ENCODE peak calls at places on chromosome 11, in six cellular contexts. L is AG10803, P is left ventricle myocardium inferior, V is GM12865, O is AG09319, Q is neural crest cell. F is an unnamed sample.

GRCh38 chr11:4090258-4090657 is 4.3 kb upstream of the RRM1 start:
- DNase-seq in L (no peak), P (no peak), V (no peak), O (no peak), Q (no peak), F (no peak)

GRCh38 chr11:65468874-65469333 is 29.9 kb upstream of the MALAT1 start:
- DNase-seq in L (peak; percentile 19), P (peak; percentile 54), V (peak; percentile 90), O (no peak), Q (no peak), F (peak; percentile 58)

GRCh38 chr11:15170170-15170569 is 55.4 kb downstream of the INSC start:
- DNase-seq in L (no peak), P (no peak), V (no peak), O (no peak), Q (no peak), F (no peak)

GRCh38 chr11:66851698-66852465 is 5.0 kb upstream of the LRFN4 start:
- DNase-seq in L (no peak), P (no peak), V (peak; percentile 48), O (no peak), Q (no peak), F (no peak)

GRCh38 chr11:118086913-118087768 is at the start of gene SMIM35:
- DNase-seq in L (no peak), P (no peak), V (no peak), O (no peak), Q (no peak), F (no peak)

GRCh38 chr11:93740802-93741093 is 547 bp downstream of the TAF1D start:
- DNase-seq in L (peak; percentile 68), P (peak; percentile 48), V (peak; percentile 85), O (no peak), Q (peak; percentile 22), F (peak; percentile 37)

GRCh38 chr11:6531267-6531752 is 34.2 kb downstream of the DNHD1 start:
- DNase-seq in L (peak; percentile 48), P (no peak), V (peak; percentile 49), O (peak; percentile 16), Q (peak; percentile 28), F (no peak)

GRCh38 chr11:134477486-134477885 is 65.4 kb upstream of the B3GAT1 start:
- DNase-seq in L (no peak), P (no peak), V (no peak), O (no peak), Q (no peak), F (no peak)

GRCh38 chr11:9263840-9264380 is 1.2 kb downstream of the DENND5A start:
- DNase-seq in L (peak; percentile 46), P (no peak), V (peak; percentile 89), O (no peak), Q (no peak), F (no peak)

GRCh38 chr11:18005376-18006129 is 7.3 kb downstream of the SERGEF start:
- DNase-seq in L (peak; percentile 33), P (no peak), V (no peak), O (no peak), Q (no peak), F (no peak)

GRCh38 chr11:72742522-72743320 is 9.5 kb downstream of the ARAP1 start:
- DNase-seq in L (no peak), P (no peak), V (no peak), O (no peak), Q (no peak), F (no peak)

GRCh38 chr11:10638285-10638684 is 55.3 kb downstream of the IRAG1 start:
- DNase-seq in L (peak; percentile 48), P (no peak), V (no peak), O (no peak), Q (no peak), F (no peak)

GRCh38 chr11:79973701-79974626 is 533.1 kb upstream of the TENM4 start:
- DNase-seq in L (peak; percentile 49), P (no peak), V (no peak), O (no peak), Q (no peak), F (no peak)

GRCh38 chr11:12284321-12285050 is 92.9 kb upstream of the PARVA start:
- DNase-seq in L (peak; percentile 82), P (no peak), V (no peak), O (peak; percentile 27), Q (no peak), F (no peak)

GRCh38 chr11:76277298-76278175 is 71.2 kb upstream of the WNT11 start:
- DNase-seq in L (no peak), P (no peak), V (no peak), O (no peak), Q (no peak), F (no peak)

GRCh38 chr11:59801160-59801706 is 9.3 kb downstream of the MRPL16 start:
- DNase-seq in L (no peak), P (no peak), V (no peak), O (no peak), Q (no peak), F (no peak)

GRCh38 chr11:19259487-19260345 is 19.0 kb upstream of the E2F8 start:
- DNase-seq in L (peak; percentile 57), P (peak; percentile 68), V (peak; percentile 71), O (peak; percentile 19), Q (peak; percentile 66), F (peak; percentile 28)

GRCh38 chr11:104968856-104969776 is 742 bp upstream of the CASP4 start:
- DNase-seq in L (peak; percentile 48), P (peak; percentile 25), V (no peak), O (no peak), Q (no peak), F (peak; percentile 43)

GRCh38 chr11:72685560-72686480 is 11.6 kb upstream of the PDE2A start:
- DNase-seq in L (peak; percentile 86), P (peak; percentile 58), V (no peak), O (no peak), Q (no peak), F (no peak)

GRCh38 chr11:64787526-64788320 is 9.4 kb upstream of the SF1 start:
- DNase-seq in L (peak; percentile 31), P (no peak), V (peak; percentile 76), O (no peak), Q (peak; percentile 65), F (peak; percentile 51)

GRCh38 chr11:10450451-10451398 is 4.3 kb upstream of the AMPD3 start:
- DNase-seq in L (peak; percentile 25), P (peak; percentile 33), V (peak; percentile 43), O (no peak), Q (peak; percentile 33), F (no peak)

GRCh38 chr11:95512177-95512576 is 277.4 kb downstream of the FAM76B start:
- DNase-seq in L (peak; percentile 99), P (no peak), V (no peak), O (peak; percentile 89), Q (no peak), F (peak; percentile 39)

GRCh38 chr11:113048820-113049555 is 87.8 kb downstream of the NCAM1 start:
- DNase-seq in L (peak; percentile 72), P (no peak), V (no peak), O (no peak), Q (no peak), F (no peak)

GRCh38 chr11:13388741-13389140 is 74.3 kb downstream of the BTBD10 start:
- DNase-seq in L (peak; percentile 9), P (no peak), V (no peak), O (no peak), Q (no peak), F (no peak)

GRCh38 chr11:43931717-43932039 is 10.8 kb upstream of the C11orf96 start:
- DNase-seq in L (no peak), P (no peak), V (no peak), O (no peak), Q (no peak), F (no peak)

GRCh38 chr11:43935131-43935979 is 7.1 kb upstream of the C11orf96 start:
- DNase-seq in L (no peak), P (no peak), V (no peak), O (no peak), Q (no peak), F (no peak)

GRCh38 chr11:43933226-43933607 is 9.2 kb upstream of the C11orf96 start:
- DNase-seq in L (no peak), P (no peak), V (no peak), O (no peak), Q (no peak), F (no peak)

GRCh38 chr11:43934359-43935130 is 7.9 kb upstream of the C11orf96 start:
- DNase-seq in L (no peak), P (no peak), V (no peak), O (no peak), Q (no peak), F (peak; percentile 61)

GRCh38 chr11:43933608-43934358 is 8.7 kb upstream of the C11orf96 start:
- DNase-seq in L (no peak), P (no peak), V (no peak), O (no peak), Q (no peak), F (peak; percentile 69)
- TF ChIP-seq CTCF in L (peak; percentile 25), P (no peak), V (no peak), O (no peak), Q (no peak), F (no peak)

GRCh38 chr11:77508031-77508430 is 34.1 kb upstream of the PAK1 start:
- DNase-seq in L (no peak), P (no peak), V (no peak), O (no peak), Q (no peak), F (no peak)
- TF ChIP-seq CTCF in L (no peak), P (no peak), V (no peak), O (no peak), Q (peak; percentile 26), F (no peak)

GRCh38 chr11:60916669-60917206 is 2.8 kb downstream of the TMEM109 start:
- DNase-seq in L (no peak), P (no peak), V (no peak), O (no peak), Q (no peak), F (no peak)

GRCh38 chr11:60917267-60917666 is 3.3 kb downstream of the TMEM109 start:
- DNase-seq in L (no peak), P (no peak), V (no peak), O (no peak), Q (no peak), F (no peak)

GRCh38 chr11:60913793-60914619 is at the start of gene TMEM109:
- DNase-seq in L (peak; percentile 84), P (peak; percentile 89), V (peak; percentile 94), O (peak; percentile 57), Q (peak; percentile 76), F (peak; percentile 88)

GRCh38 chr11:60914620-60915249 is 777 bp downstream of the TMEM109 start:
- DNase-seq in L (peak; percentile 11), P (no peak), V (peak; percentile 44), O (no peak), Q (peak; percentile 25), F (no peak)

GRCh38 chr11:60915250-60915914 is 1.4 kb downstream of the TMEM109 start:
- DNase-seq in L (peak; percentile 65), P (peak; percentile 49), V (peak; percentile 89), O (no peak), Q (no peak), F (peak; percentile 69)
- TF ChIP-seq CTCF in L (peak; percentile 30), P (peak; percentile 49), V (peak; percentile 36), O (peak; percentile 46), Q (no peak), F (no peak)

DNA sequence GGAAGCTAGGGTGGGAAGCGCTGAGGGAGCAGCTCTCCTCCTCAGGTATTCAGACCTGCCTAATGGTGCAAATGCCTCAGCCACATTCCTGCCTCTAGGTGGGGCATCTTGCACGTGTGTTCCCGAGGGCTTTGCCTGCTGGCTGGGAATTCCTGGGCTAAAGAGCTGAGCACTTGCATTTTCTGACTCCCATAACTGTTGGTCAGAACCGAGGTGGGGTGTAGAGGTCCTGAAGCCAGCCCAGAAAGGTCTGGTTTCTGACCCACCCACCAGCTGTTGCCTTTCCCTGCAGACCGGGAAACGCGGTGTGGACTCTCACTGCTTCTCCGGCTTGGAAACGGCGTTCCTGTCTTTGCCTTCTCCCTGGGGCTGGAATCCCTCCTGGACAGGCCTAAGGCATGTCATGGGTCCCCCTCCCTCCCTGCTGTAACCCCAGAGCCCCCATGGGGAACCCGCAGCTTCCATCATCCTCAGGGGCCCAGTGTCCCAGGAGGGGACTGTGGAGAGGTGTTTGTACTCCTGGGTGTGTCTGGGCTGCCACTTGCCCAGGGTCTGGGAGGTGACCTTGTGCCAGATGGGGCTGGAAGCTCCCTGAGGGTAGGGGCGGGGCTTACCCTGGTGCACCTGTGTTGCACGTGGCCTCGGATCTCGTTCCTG is 24.0 kb upstream of the SMIM38 start:
- DNase-seq in L (peak; percentile 72), P (peak; percentile 71), V (peak; percentile 21), O (peak; percentile 36), Q (peak; percentile 57), F (no peak)
- TF ChIP-seq CTCF in L (peak; percentile 90), P (peak; percentile 91), V (peak; percentile 35), O (peak; percentile 68), Q (peak; percentile 86), F (no peak)

F was measured in ovary.